ENCODE peak calls at places on chromosomes 7 and 10, in four cellular contexts. U, G, S and N are unnamed samples. For H3K4me1, the result is how much of the 10 kb centered on the place peaks cover.

GRCh38 chr10:44389150-44389549 is 4.3 kb upstream of the CXCL12 start:
- DNase-seq in U (no peak), G (no peak), S (no peak), N (no peak)

GRCh38 chr10:58322072-58322834 is 12.6 kb upstream of the UBE2D1 start:
- DNase-seq in U (peak), G (no peak), S (peak), N (peak)

GRCh38 chr10:70435241-70436085 is 6.0 kb downstream of the NODAL start:
- DNase-seq in U (no peak), G (no peak), S (no peak), N (no peak)

GRCh38 chr10:132037676-132037975 is 28.1 kb upstream of the JAKMIP3 start:
- DNase-seq in U (no peak), G (no peak), S (no peak), N (no peak)

GRCh38 chr10:96380821-96381220 is 22.0 kb upstream of the OPALIN start:
- DNase-seq in U (no peak), G (no peak), S (no peak), N (no peak)

GRCh38 chr10:47317251-47317650 is 5.0 kb upstream of the GDF2 start:
- DNase-seq in U (no peak), G (no peak), S (no peak), N (no peak)

GRCh38 chr10:34190594-34190993 is 624.5 kb downstream of the PARD3 start:
- DNase-seq in U (no peak), G (no peak), S (no peak), N (no peak)

GRCh38 chr7:22713463-22713862 is 13.5 kb upstream of the IL6 start:
- DNase-seq in U (no peak), G (no peak), S (no peak), N (no peak)

GRCh38 chr10:34223658-34224057 is 591.4 kb downstream of the PARD3 start:
- DNase-seq in U (no peak), G (no peak), S (no peak), N (no peak)

GRCh38 chr7:101780281-101780680 is 37.1 kb upstream of the CUX1 start:
- DNase-seq in U (no peak), G (no peak), S (no peak), N (no peak)

GRCh38 chr10:70122742-70123141 is 9.9 kb downstream of the AIFM2 start:
- DNase-seq in U (no peak), G (no peak), S (peak), N (no peak)

GRCh38 chr10:91103384-91104184 is 116.9 kb upstream of the PCGF5 start:
- DNase-seq in U (no peak), G (peak), S (no peak), N (no peak)

GRCh38 chr7:134778941-134779740 is at the start of gene CALD1:
- DNase-seq in U (peak), G (peak), S (peak), N (peak)

GRCh38 chr7:96285579-96285978 is 36.3 kb downstream of the SLC25A13 start:
- DNase-seq in U (no peak), G (no peak), S (peak), N (no peak)

GRCh38 chr10:6123467-6124042 is 34.7 kb downstream of the RBM17 start:
- DNase-seq in U (no peak), G (no peak), S (peak), N (no peak)

GRCh38 chr10:129689681-129690080 is 222.6 kb downstream of the MGMT start:
- DNase-seq in U (no peak), G (no peak), S (no peak), N (no peak)

GRCh38 chr10:98956576-98957260 is 278.9 kb downstream of the HPSE2 start:
- DNase-seq in U (no peak), G (no peak), S (peak), N (no peak)

GRCh38 chr7:95246935-95247370 is 77.4 kb downstream of the PON1 start:
- DNase-seq in U (peak), G (no peak), S (peak), N (peak)

GRCh38 chr7:106054971-106055370 is 57.1 kb downstream of the SYPL1 start:
- DNase-seq in U (no peak), G (no peak), S (no peak), N (no peak)

GRCh38 chr7:45568536-45569289 is 5.5 kb upstream of the ADCY1 start:
- DNase-seq in U (no peak), G (no peak), S (no peak), N (no peak)

GRCh38 chr10:132663666-132664365 is 122.1 kb downstream of the NKX6-2 start:
- DNase-seq in U (no peak), G (no peak), S (no peak), N (no peak)

GRCh38 chr10:6347391-6347951 is 144.7 kb downstream of the PFKFB3 start:
- DNase-seq in U (no peak), G (peak), S (peak), N (no peak)

GRCh38 chr10:29946953-29947700 is 112.3 kb downstream of the JCAD start:
- DNase-seq in U (no peak), G (no peak), S (peak), N (no peak)

GRCh38 chr7:149028346-149029109 is at the start of gene PDIA4:
- DNase-seq in U (peak), G (peak), S (peak), N (peak)

GRCh38 chr7:27106906-27107250 is 4.4 kb upstream of the HOXA2 start:
- DNase-seq in U (no peak), G (no peak), S (no peak), N (no peak)

GRCh38 chr10:131723601-131724530 is 176.9 kb upstream of the PPP2R2D start:
- DNase-seq in U (no peak), G (no peak), S (no peak), N (peak)

GRCh38 chr7:88034083-88034695 is 100.1 kb downstream of the ADAM22 start:
- DNase-seq in U (no peak), G (no peak), S (no peak), N (no peak)

GRCh38 chr7:45067582-45067981 is 21.2 kb downstream of the NACAD start:
- DNase-seq in U (no peak), G (no peak), S (no peak), N (no peak)

GRCh38 chr7:127337581-127337980 is 54.9 kb downstream of the ZNF800 start:
- DNase-seq in U (peak), G (no peak), S (no peak), N (peak)

GRCh38 chr7:112093409-112093808 is 112.8 kb downstream of the DOCK4 start:
- DNase-seq in U (no peak), G (no peak), S (no peak), N (no peak)

GRCh38 chr7:130960208-130960988 is 226.4 kb upstream of the KLF14 start:
- DNase-seq in U (no peak), G (peak), S (peak), N (no peak)

GRCh38 chr7:84218681-84219080 is 24.1 kb upstream of the SEMA3A start:
- DNase-seq in U (no peak), G (no peak), S (peak), N (peak)

GRCh38 chr7:13851756-13852155 is 137.7 kb downstream of the ETV1 start:
- DNase-seq in U (no peak), G (no peak), S (peak), N (no peak)

GRCh38 chr10:95663496-95663895 is 7.0 kb upstream of the ALDH18A1 start:
- DNase-seq in U (no peak), G (no peak), S (no peak), N (no peak)

GRCh38 chr7:102471791-102472125 is 7.0 kb downstream of the POLR2J start:
- DNase-seq in U (no peak), G (no peak), S (no peak), N (no peak)

GRCh38 chr10:79268100-79268670 is 79.1 kb upstream of the PPIF start:
- DNase-seq in U (no peak), G (no peak), S (peak), N (no peak)

GRCh38 chr7:4189151-4189570 is 492.9 kb upstream of the FOXK1 start:
- DNase-seq in U (peak), G (peak), S (peak), N (peak)

GRCh38 chr7:138665669-138666140 is 35.5 kb downstream of the SVOPL start:
- DNase-seq in U (no peak), G (no peak), S (no peak), N (no peak)

GRCh38 chr10:26090032-26090431 is 126.5 kb upstream of the GAD2 start:
- DNase-seq in U (no peak), G (no peak), S (no peak), N (no peak)

GRCh38 chr10:67665491-67665890 is 30.5 kb downstream of the CTNNA3 start:
- DNase-seq in U (no peak), G (no peak), S (no peak), N (no peak)

DNA sequence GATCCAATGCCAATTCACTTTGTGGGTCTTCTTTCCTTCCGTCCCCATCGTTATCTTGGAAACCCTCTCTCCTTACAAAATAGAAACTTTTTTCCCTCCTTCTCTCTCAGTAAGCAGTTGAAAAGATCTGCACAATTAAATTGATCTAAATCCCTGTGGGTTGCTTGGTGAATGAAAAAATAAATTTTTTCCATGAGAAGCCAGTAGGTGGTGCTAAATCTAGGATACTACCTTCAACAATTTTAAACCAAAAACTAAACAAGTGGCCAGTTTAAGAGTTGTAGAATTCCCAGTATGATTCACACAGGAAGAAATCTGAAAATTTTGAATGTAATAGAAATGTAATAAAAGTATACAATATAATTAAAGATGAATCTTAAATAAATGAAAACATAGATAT is 990.3 kb upstream of the ZNF722 start:
- DNase-seq in U (no peak), G (no peak), S (no peak), N (no peak)
- TF ChIP-seq CTCF in U (no peak), G (no peak), S (no peak), N (no peak)

GRCh38 chr10:124737708-124738107 is 6.5 kb downstream of the FAM53B start:
- DNase-seq in U (no peak), G (no peak), S (no peak), N (peak)

GRCh38 chr10:124738441-124738840 is 5.7 kb downstream of the FAM53B start:
- DNase-seq in U (no peak), G (no peak), S (no peak), N (peak)

GRCh38 chr10:124740374-124741280 is 3.6 kb downstream of the FAM53B start:
- DNase-seq in U (peak), G (peak), S (peak), N (peak)

GRCh38 chr10:124739996-124740373 is 4.2 kb downstream of the FAM53B start:
- DNase-seq in U (no peak), G (no peak), S (no peak), N (no peak)

GRCh38 chr10:124739119-124739921 is 4.9 kb downstream of the FAM53B start:
- DNase-seq in U (no peak), G (no peak), S (no peak), N (no peak)
- H3K4me1 ChIP-seq in U (half or more), G (half or more), S (under half), N (half or more)

GRCh38 chr7:100561491-100562194 is 12.1 kb downstream of the SAP25 start:
- DNase-seq in U (no peak), G (no peak), S (no peak), N (no peak)

GRCh38 chr7:100559127-100559526 is 14.6 kb downstream of the SAP25 start:
- DNase-seq in U (no peak), G (no peak), S (no peak), N (no peak)

GRCh38 chr7:100552532-100552931 is 13.5 kb downstream of the AGFG2 start:
- DNase-seq in U (no peak), G (no peak), S (no peak), N (no peak)

GRCh38 chr7:100553032-100553431 is 14.0 kb downstream of the AGFG2 start:
- DNase-seq in U (no peak), G (no peak), S (no peak), N (no peak)

GRCh38 chr7:100556541-100556940 is 17.2 kb downstream of the SAP25 start:
- DNase-seq in U (no peak), G (no peak), S (peak), N (no peak)
- H3K27ac ChIP-seq in U (no peak), G (no peak), S (no peak), N (no peak)

DNA sequence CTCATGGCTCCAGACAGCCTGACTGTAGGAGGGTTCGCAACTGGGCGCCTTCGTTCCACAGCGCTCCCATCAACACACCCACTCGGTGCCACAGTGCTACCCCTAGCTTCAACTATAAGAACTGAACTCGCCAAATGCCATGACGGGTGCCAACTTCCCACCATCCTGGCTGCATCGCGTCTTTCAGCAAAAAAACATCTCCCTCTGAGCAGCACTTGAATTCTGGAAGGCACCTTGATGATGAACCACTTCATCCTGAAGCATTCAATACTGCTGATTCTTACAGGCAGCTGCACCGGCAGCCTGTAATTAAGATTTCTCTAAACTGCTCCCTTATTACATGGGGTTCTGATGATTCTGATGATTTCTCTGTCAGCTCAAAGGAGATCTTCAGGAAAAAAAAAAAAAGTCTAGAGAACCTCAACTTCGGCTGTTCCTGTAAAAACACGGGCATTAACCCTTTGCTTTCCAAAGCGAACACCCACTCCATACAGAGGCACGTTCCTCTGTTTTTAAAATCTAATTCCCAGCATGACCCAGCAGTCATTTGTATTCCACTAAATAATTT is 1.2 kb downstream of the CYTH3 start:
- DNase-seq in U (peak), G (peak), S (peak), N (peak)
- TF ChIP-seq CTCF in U (peak), G (peak), S (peak), N (peak)

DNA sequence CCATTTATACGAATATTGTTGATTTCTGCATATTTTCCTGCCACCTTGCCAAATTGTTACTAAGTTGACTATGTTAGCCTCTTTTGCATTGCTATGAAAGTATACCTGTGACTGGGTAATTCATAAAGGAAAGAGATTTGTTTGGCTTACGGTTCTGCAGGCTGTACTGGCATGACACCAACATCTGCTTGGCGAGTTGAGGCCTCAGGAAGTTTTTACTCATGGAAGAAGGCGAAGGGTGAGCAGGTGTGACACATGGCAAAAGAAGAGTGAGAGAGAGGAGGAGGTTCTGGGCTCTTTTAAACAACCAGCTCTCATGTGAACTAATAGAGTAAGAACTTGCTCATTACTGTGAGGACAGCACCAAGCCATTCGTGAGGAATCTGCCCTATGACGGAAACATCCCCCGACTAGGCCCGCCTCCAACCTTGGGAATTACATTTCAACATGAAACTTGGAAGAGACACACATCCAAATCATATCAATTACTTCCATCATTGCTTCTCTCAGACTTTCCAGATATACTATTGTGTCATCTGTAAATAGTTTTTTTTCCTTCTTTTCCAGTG is 8.4 kb downstream of the RALA start:
- DNase-seq in U (no peak), G (no peak), S (peak), N (no peak)
- H3K4me1 ChIP-seq in U (under half), G (under half), S (under half), N (under half)

GRCh38 chr7:2870471-2870941 is 26.4 kb upstream of the GNA12 start:
- DNase-seq in U (peak), G (peak), S (peak), N (peak)
- H3K27ac ChIP-seq in U (no peak), G (no peak), S (no peak), N (no peak)